ENCODE peak calls at places on chromosomes 4 and X, in six cellular contexts. X is H1, L is mesendoderm, I is H9, M is mesenchymal stem cell, Q is neuronal stem cell. Y is an unnamed sample.

GRCh38 chr4:41437264-41437566 is 100.7 kb upstream of the LIMCH1 start:
- DNase-seq in X (no peak), L (no peak), I (no peak), M (peak), Q (no peak), Y (no peak)

GRCh38 chr4:77817304-77818076 is 1.7 kb downstream of the CNOT6L start:
- DNase-seq in X (no peak), L (no peak), I (no peak), M (no peak), Q (no peak), Y (no peak)

GRCh38 chrX:112967341-112967740 is 126.7 kb upstream of the AMOT start:
- DNase-seq in X (no peak), L (no peak), I (no peak), M (no peak), Q (no peak), Y (no peak)

GRCh38 chr4:605702-606425 is 19.5 kb upstream of the PDE6B start:
- DNase-seq in X (no peak), L (no peak), I (no peak), M (no peak), Q (no peak), Y (no peak)

GRCh38 chrX:111719426-111720210 is 38.6 kb downstream of the ALG13 start:
- DNase-seq in X (no peak), L (no peak), I (no peak), M (peak), Q (no peak), Y (peak)

GRCh38 chr4:15695764-15696163 is 7.1 kb upstream of the BST1 start:
- DNase-seq in X (no peak), L (no peak), I (no peak), M (no peak), Q (no peak), Y (no peak)

GRCh38 chrX:123959281-123960063 is 2.0 kb upstream of the STAG2 start:
- DNase-seq in X (no peak), L (peak), I (no peak), M (peak), Q (peak), Y (no peak)

GRCh38 chr4:18975916-18976610 is 954.5 kb upstream of the LCORL start:
- DNase-seq in X (no peak), L (no peak), I (no peak), M (no peak), Q (no peak), Y (no peak)

GRCh38 chr4:89949782-89950387 is 55.2 kb downstream of the MMRN1 start:
- DNase-seq in X (no peak), L (no peak), I (no peak), M (no peak), Q (no peak), Y (no peak)

GRCh38 chr4:2365054-2365912 is 53.2 kb downstream of the ZFYVE28 start:
- DNase-seq in X (no peak), L (no peak), I (no peak), M (no peak), Q (no peak), Y (no peak)

GRCh38 chrX:70132877-70133302 is 357 bp upstream of the IGBP1 start:
- DNase-seq in X (no peak), L (no peak), I (no peak), M (no peak), Q (no peak), Y (peak)

GRCh38 chr4:26992657-26993361 is 132.2 kb downstream of the STIM2 start:
- DNase-seq in X (no peak), L (no peak), I (no peak), M (no peak), Q (no peak), Y (peak)

GRCh38 chr4:76279462-76279861 is 27.1 kb upstream of the STBD1 start:
- DNase-seq in X (no peak), L (no peak), I (no peak), M (no peak), Q (no peak), Y (no peak)

GRCh38 chr4:121790976-121791375 is 10.1 kb upstream of the EXOSC9 start:
- DNase-seq in X (no peak), L (peak), I (no peak), M (no peak), Q (no peak), Y (peak)

GRCh38 chr4:82589756-82590155 is 28.0 kb upstream of the TMEM150C start:
- DNase-seq in X (no peak), L (no peak), I (no peak), M (no peak), Q (no peak), Y (no peak)

GRCh38 chrX:48474581-48474980 is 1.4 kb upstream of the FTSJ1 start:
- DNase-seq in X (no peak), L (no peak), I (no peak), M (no peak), Q (no peak), Y (no peak)
- H2BK15ac ChIP-seq in X (no peak), L (no peak), I (no peak), M (no peak), Q (no peak), Y (no peak)

DNA sequence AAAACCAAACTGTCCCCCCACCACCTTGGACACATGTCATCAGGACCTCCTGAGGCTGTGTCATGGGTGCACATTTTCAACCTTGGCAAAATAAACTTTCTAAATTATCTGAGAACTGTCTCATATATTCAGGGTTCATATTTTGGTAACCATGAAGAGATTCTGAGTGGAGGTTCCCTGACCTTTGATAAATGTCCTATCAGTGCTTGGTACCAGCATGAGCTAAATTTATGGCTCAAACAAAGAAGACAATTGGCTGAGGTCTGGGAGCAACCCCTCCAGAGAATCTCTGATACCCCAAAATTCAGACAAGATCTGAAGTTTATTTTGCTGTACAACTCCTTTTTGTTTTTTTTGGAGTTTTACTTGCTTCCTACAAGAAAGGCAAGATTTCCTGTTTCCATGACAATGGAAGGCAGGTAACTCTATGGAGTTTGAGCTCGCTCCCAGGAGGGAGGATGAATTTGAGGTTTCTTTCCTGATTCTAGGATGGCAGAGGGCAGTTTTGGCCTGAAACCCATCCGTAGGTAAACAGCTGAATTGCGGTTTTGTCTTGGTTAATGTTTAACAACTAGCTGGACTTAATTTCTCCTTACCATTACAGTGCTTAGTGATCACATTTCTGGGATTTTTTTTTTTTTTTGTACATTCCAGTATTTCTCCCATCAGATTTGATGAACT is 14.5 kb downstream of the UGT2B15 start:
- DNase-seq in X (no peak), L (no peak), I (no peak), M (no peak), Q (no peak), Y (no peak)
- H3K9ac ChIP-seq in X (no peak), L (no peak), I (no peak), M (no peak), Q (no peak), Y (no peak)

DNA sequence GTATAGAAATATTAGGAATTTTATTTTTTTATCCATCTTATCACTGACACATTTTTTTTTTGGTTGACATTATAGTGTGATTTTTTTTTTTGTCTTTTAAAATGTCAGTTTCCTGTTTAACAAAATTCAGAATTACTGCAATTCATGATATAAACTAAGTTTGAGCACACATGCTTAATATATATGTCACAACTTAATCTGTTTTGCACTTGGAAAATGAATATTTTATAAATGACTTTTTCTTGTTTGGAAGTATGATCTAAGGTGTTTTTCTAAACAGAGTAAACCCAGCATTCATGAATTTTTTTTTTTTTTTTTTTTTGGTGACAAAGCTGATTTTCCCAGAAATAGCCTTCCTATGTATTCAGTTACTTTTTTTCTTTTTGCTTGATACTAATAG is 2.4 kb downstream of the SMARCA5 start:
- DNase-seq in X (no peak), L (no peak), I (no peak), M (no peak), Q (no peak), Y (no peak)
- H3K27ac ChIP-seq in X (no peak), L (no peak), I (no peak), M (no peak), Q (no peak), Y (no peak)

DNA sequence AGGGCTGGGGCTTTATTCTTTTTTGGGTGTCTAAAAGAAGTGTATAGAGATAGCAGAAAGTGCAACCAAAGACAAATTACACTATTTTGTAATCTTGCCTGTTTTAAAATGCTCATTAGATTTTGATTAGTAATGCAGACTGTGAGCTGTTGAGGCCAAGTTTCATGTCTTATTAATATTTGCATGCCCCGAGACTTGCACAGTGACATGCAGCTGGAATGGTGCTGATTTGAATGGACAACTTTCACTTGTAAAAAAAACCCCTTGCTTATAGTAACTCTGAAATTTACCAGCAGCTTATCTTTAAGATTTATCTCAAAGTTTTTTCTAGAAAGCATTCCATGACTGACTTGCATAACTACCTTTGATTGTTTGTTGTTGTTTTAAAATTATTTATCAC is 835.1 kb upstream of the IGFBP7 start:
- DNase-seq in X (no peak), L (no peak), I (no peak), M (no peak), Q (no peak), Y (no peak)
- H2BK15ac ChIP-seq in X (no peak), L (no peak), I (no peak), M (no peak), Q (no peak), Y (no peak)

DNA sequence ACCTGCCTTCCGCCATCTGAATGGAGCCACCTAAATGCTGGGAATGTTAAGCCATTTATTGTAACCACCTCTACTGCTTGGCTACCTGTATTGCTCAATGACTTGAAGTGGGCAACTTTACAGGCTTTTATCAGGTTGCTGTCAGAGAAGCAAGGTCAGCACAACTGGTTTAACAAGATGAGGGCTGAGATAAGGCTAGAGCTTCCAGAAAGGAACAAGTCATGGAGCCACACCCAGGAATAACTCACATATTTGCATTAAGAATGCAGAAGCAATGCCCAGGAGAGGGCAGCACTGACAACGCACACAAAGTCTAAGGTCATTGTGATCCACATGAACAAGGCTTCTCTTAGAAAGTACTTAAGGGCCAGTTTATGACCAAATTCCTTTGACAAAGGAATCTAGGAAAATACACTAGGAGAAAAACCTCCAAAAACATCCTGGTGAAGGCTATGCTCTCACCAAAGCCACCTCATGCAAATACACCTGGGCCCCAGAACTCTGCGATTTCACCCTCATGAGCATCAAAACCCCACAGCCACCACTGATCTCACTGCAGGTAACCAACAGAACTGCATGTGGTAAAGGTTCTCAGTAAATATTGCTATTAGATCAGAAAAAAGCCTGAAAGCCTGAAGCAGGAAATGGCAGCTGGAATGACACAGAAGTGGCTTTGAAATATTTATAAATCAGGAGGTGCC is 15.0 kb upstream of the STS start:
- DNase-seq in X (no peak), L (peak), I (peak), M (peak), Q (no peak), Y (peak)
- H3K9ac ChIP-seq in X (no peak), L (no peak), I (no peak), M (peak), Q (no peak), Y (no peak)

DNA sequence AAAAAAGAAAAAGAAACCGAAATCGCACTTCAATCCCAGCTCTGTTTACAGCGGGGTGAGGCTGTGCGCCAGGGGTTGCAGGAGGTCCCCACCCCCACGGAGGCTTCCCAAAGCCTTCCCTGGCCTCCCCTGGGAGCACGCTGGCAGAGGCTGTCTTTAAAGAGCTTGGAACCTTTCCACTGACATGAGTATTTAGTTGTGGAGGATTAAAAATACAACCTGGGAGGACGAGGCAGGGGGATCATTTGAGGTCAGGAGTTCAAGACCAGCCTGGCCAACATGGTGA is 69.1 kb downstream of the PPP2R2C start:
- DNase-seq in X (no peak), L (no peak), I (no peak), M (no peak), Q (no peak), Y (no peak)
- H3K27ac ChIP-seq in X (no peak), L (no peak), I (no peak), M (no peak), Q (no peak), Y (no peak)

GRCh38 chr4:98672583-98673281 is 14.3 kb upstream of the TSPAN5 start:
- DNase-seq in X (no peak), L (peak), I (no peak), M (peak), Q (no peak), Y (no peak)

GRCh38 chr4:98673978-98674377 is 15.6 kb upstream of the TSPAN5 start:
- DNase-seq in X (no peak), L (no peak), I (no peak), M (peak), Q (no peak), Y (peak)

GRCh38 chr4:98677799-98678198 is 19.4 kb upstream of the TSPAN5 start:
- DNase-seq in X (no peak), L (no peak), I (no peak), M (peak), Q (no peak), Y (peak)

GRCh38 chr4:98673282-98673644 is 14.9 kb upstream of the TSPAN5 start:
- DNase-seq in X (no peak), L (peak), I (no peak), M (peak), Q (no peak), Y (no peak)

DNA sequence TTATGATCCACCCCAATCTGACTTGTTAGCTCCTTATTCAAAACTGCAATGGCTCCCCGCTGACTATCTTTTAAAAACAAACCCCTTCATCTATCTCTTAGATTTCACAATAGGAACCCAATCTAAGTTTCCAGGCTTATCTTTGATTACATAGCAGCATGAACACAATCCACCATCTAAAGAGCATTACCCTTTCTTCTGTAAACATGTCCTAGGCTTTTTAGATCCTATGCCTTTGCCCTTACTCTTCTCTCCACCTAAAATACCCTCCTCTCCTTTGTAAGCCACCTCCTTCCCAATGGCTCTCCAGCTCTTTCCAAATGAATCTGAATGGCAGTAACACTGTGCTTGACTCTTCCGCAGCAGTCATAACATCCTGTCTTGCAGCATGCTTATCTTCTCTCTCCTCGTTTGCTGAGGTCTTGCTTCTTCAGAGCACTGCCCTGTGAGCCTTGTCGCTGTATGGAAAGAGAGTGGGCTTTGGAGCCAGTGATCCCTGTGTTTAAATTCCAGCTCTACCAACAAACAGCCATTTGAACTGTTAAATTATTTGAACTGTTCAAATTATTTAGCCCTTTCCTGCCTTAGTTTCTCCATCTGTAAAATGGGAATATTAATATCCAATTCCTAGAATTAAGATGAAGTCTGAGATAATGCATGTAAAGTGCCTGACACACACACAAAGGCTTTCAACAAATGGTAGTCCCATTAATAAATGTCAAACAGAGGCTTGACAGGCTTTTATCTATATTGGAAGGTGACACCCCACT is 16.2 kb upstream of the TSPAN5 start:
- DNase-seq in X (no peak), L (peak), I (no peak), M (peak), Q (no peak), Y (peak)
- H2BK15ac ChIP-seq in X (peak), L (no peak), I (no peak), M (no peak), Q (no peak), Y (no peak)

GRCh38 chr4:119209586-119209985 is 2.9 kb upstream of the USP53 start:
- DNase-seq in X (no peak), L (no peak), I (no peak), M (no peak), Q (no peak), Y (no peak)

GRCh38 chr4:119207051-119207450 is 5.5 kb upstream of the USP53 start:
- DNase-seq in X (no peak), L (peak), I (no peak), M (no peak), Q (no peak), Y (peak)

GRCh38 chr4:119211856-119212250 is 660 bp upstream of the USP53 start:
- DNase-seq in X (no peak), L (peak), I (no peak), M (no peak), Q (no peak), Y (no peak)

GRCh38 chr4:119210760-119211159 is 1.8 kb upstream of the USP53 start:
- DNase-seq in X (no peak), L (no peak), I (no peak), M (peak), Q (no peak), Y (peak)

GRCh38 chr4:119209077-119209476 is 3.4 kb upstream of the USP53 start:
- DNase-seq in X (no peak), L (peak), I (no peak), M (peak), Q (no peak), Y (peak)
- H3K9ac ChIP-seq in X (no peak), L (no peak), I (no peak), M (peak), Q (no peak), Y (no peak)

GRCh38 chrX:43845776-43846175 is 36.5 kb downstream of the MAOB start:
- DNase-seq in X (no peak), L (no peak), I (no peak), M (no peak), Q (no peak), Y (no peak)
- H3K27ac ChIP-seq in X (no peak), L (no peak), I (no peak), M (no peak), Q (no peak), Y (no peak)

GRCh38 chrX:15579778-15580747 is 20.7 kb downstream of the ACE2 start:
- DNase-seq in X (no peak), L (peak), I (no peak), M (peak), Q (no peak), Y (peak)
- H2BK15ac ChIP-seq in X (no peak), L (no peak), I (peak), M (no peak), Q (no peak), Y (no peak)